ENCODE peak calls at places on chromosomes 2 and 18, in five cellular contexts. O is K562, S is A549, R is HepG2, I is endothelial cell of umbilical vein. W is an unnamed sample.

GRCh38 chr18:34709631-34710429 is at the start of gene DTNA:
- DNase-seq in O (no peak), I (peak), S (no peak), R (no peak), W (peak)

GRCh38 chr18:59900222-59901128 is 679 bp downstream of the PMAIP1 start:
- DNase-seq in R (no peak), O (peak), S (peak), I (peak), W (peak)

GRCh38 chr2:203873921-203874631 is 6.5 kb downstream of the CTLA4 start:
- DNase-seq in O (no peak), R (no peak), I (no peak), S (no peak), W (no peak)

GRCh38 chr18:60329131-60329530 is 43.4 kb downstream of the MC4R start:
- DNase-seq in I (no peak), O (no peak), S (no peak), R (no peak), W (no peak)

GRCh38 chr2:20661028-20661980 is 5.6 kb upstream of the GDF7 start:
- DNase-seq in O (peak), R (peak), I (peak), S (peak), W (peak)

GRCh38 chr2:98027955-98028593 is 32.3 kb upstream of the TMEM131 start:
- DNase-seq in S (no peak), O (no peak), I (no peak), R (no peak), W (no peak)

GRCh38 chr2:119223521-119224390 is at the start of gene STEAP3:
- DNase-seq in I (peak), R (peak), S (peak), O (peak), W (peak)

GRCh38 chr2:32680937-32681336 is 53.1 kb downstream of the TTC27 start:
- DNase-seq in O (no peak), R (no peak), I (peak), S (no peak), W (no peak)

GRCh38 chr2:28649481-28650260 is 102.0 kb upstream of the PPP1CB start:
- DNase-seq in O (no peak), R (peak), I (peak), S (no peak), W (no peak)

GRCh38 chr2:10971855-10972348 is 60.2 kb downstream of the KCNF1 start:
- DNase-seq in I (no peak), S (no peak), O (no peak), R (no peak), W (peak)

GRCh38 chr2:85549826-85550225 is 10.9 kb downstream of the MAT2A start:
- DNase-seq in O (no peak), I (peak), R (no peak), S (no peak), W (no peak)

GRCh38 chr2:174024524-174025270 is 59.5 kb upstream of the SP3 start:
- DNase-seq in O (no peak), I (no peak), R (no peak), S (no peak), W (no peak)

GRCh38 chr18:2617974-2618373 is 37.6 kb upstream of the SMCHD1 start:
- DNase-seq in O (no peak), R (no peak), I (no peak), S (no peak), W (no peak)

GRCh38 chr18:62959481-62959880 is 244.1 kb downstream of the PHLPP1 start:
- DNase-seq in O (no peak), I (no peak), S (no peak), R (no peak), W (no peak)
- TF ChIP-seq MAX in O (no peak), I (no peak), S (no peak), R (no peak), W (no peak)

GRCh38 chr18:51430538-51430937 is 233.1 kb upstream of the MEX3C start:
- DNase-seq in O (no peak), I (no peak), R (no peak), S (no peak), W (peak)
- TF ChIP-seq MYC in O (no peak), I (no peak), R (no peak), S (no peak), W (no peak)

GRCh38 chr2:38375711-38376345 is 1.2 kb downstream of the ATL2 start:
- DNase-seq in I (peak), O (no peak), S (no peak), R (no peak), W (no peak)

GRCh38 chr2:38376346-38376682 is 759 bp downstream of the ATL2 start:
- DNase-seq in O (no peak), I (no peak), S (peak), R (peak), W (peak)

GRCh38 chr2:38374978-38375377 is 2.1 kb downstream of the ATL2 start:
- DNase-seq in R (no peak), O (no peak), S (no peak), I (peak), W (peak)

GRCh38 chr2:38370664-38371063 is 6.4 kb downstream of the ATL2 start:
- DNase-seq in S (no peak), O (peak), I (no peak), R (peak), W (no peak)

DNA sequence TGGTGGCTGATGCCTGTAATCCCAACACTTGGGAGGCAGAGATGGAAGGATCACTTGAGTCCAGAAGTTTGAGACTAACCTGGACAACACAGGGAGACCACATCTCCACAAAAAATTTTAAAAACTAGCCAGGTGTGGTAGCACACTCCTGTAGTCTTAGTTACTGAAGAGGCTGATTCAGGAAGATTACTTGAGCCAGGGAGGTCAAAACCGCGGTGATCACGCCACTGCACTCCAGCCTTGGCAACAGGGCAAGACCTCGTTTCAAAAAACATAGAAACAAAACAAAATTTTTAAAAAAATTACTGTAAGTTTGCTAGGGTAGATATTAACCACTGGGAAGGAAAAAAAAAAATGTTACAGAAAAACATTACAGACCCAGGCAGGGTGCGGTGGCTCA is 5.8 kb downstream of the ATL2 start:
- DNase-seq in R (no peak), S (no peak), O (no peak), I (no peak), W (no peak)
- TF ChIP-seq MAX in R (no peak), S (no peak), O (no peak), I (no peak), W (no peak)

GRCh38 chr2:163471947-163472346 is 263.9 kb downstream of the FIGN start:
- DNase-seq in I (peak), R (peak), S (peak), O (no peak), W (peak)
- TF ChIP-seq MYC in I (no peak), R (no peak), S (no peak), O (no peak), W (no peak)

GRCh38 chr2:67565761-67566160 is 168.6 kb downstream of the ETAA1 start:
- DNase-seq in I (peak), O (no peak), R (no peak), S (peak), W (no peak)
- TF ChIP-seq MAX in I (no peak), O (no peak), R (no peak), S (no peak), W (no peak)